ENCODE peak calls at places on chromosomes 12 and 14, in five cellular contexts. D is upper lobe of left lung, L is ovary, V is activated B cell treated with CpG ODN at 0.5 μM for 24 hours, T is lower leg skin. X is an unnamed sample.
A peak's percentile ranks its signal among the peaks of the same experiment; 100 is the strongest.

GRCh38 chr14:68677476-68677875 is 115.4 kb downstream of the ZFP36L1 start:
- DNase-seq in D (no peak), L (no peak), V (no peak), T (no peak), X (no peak)

GRCh38 chr12:95083471-95083870 is 10.1 kb upstream of the NR2C1 start:
- DNase-seq in D (no peak), L (no peak), V (no peak), T (no peak), X (no peak)

GRCh38 chr12:1474567-1475153 is 119.7 kb downstream of the FBXL14 start:
- DNase-seq in D (no peak), L (no peak), V (no peak), T (no peak), X (peak; percentile 37)

GRCh38 chr12:64009321-64010068 is 165.0 kb downstream of the SRGAP1 start:
- DNase-seq in D (no peak), L (no peak), V (no peak), T (no peak), X (no peak)

GRCh38 chr14:105007593-105008264 is 13.2 kb downstream of the CDCA4 start:
- DNase-seq in D (no peak), L (no peak), V (no peak), T (no peak), X (no peak)

GRCh38 chr12:176321-177181 is 37.4 kb downstream of the SLC6A12 start:
- DNase-seq in D (no peak), L (no peak), V (no peak), T (no peak), X (no peak)

GRCh38 chr12:129467749-129468148 is 436.1 kb downstream of the TMEM132D start:
- DNase-seq in D (no peak), L (no peak), V (no peak), T (peak; percentile 43), X (no peak)

GRCh38 chr14:104171029-104171697 is 32.8 kb downstream of the KIF26A start:
- DNase-seq in D (no peak), L (no peak), V (no peak), T (no peak), X (no peak)

GRCh38 chr12:3489057-3489456 is 1.9 kb upstream of the PRMT8 start:
- DNase-seq in D (no peak), L (no peak), V (no peak), T (no peak), X (no peak)

GRCh38 chr12:121289962-121290361 is 6.5 kb downstream of the CAMKK2 start:
- DNase-seq in D (no peak), L (no peak), V (no peak), T (no peak), X (no peak)

GRCh38 chr12:115964626-115965025 is 312.9 kb downstream of the MED13L start:
- DNase-seq in D (no peak), L (no peak), V (no peak), T (no peak), X (no peak)

GRCh38 chr12:108482717-108483212 is 32.3 kb upstream of the FICD start:
- DNase-seq in D (no peak), L (no peak), V (no peak), T (no peak), X (no peak)

GRCh38 chr12:62123721-62124203 is 136.4 kb upstream of the USP15 start:
- DNase-seq in D (no peak), L (peak; percentile 41), V (no peak), T (no peak), X (no peak)

GRCh38 chr12:128121424-128121823 is 145.5 kb upstream of the TMEM132C start:
- DNase-seq in D (no peak), L (no peak), V (no peak), T (no peak), X (no peak)

GRCh38 chr14:43003845-43004244 is 1397.2 kb downstream of the LRFN5 start:
- DNase-seq in D (no peak), L (no peak), V (no peak), T (no peak), X (no peak)

GRCh38 chr12:51419473-51420228 is 5.0 kb upstream of the SLC4A8 start:
- DNase-seq in D (no peak), L (no peak), V (no peak), T (no peak), X (no peak)

GRCh38 chr14:100857923-100858837 is 32.3 kb downstream of the MEG3 start:
- DNase-seq in D (no peak), L (no peak), V (no peak), T (no peak), X (no peak)

GRCh38 chr14:88025350-88025749 is 20.4 kb downstream of the GPR65 start:
- DNase-seq in D (no peak), L (no peak), V (no peak), T (peak; percentile 3), X (no peak)

GRCh38 chr12:111775205-111776193 is 8.8 kb downstream of the ALDH2 start:
- DNase-seq in D (no peak), L (peak; percentile 86), V (peak; percentile 75), T (peak; percentile 95), X (no peak)

GRCh38 chr12:78802593-78802992 is 62.0 kb upstream of the SYT1 start:
- DNase-seq in D (no peak), L (no peak), V (no peak), T (no peak), X (no peak)

GRCh38 chr12:97299867-97300266 is 162.7 kb upstream of the RMST start:
- DNase-seq in D (no peak), L (no peak), V (no peak), T (no peak), X (no peak)

GRCh38 chr14:44462372-44462771 is 44.7 kb downstream of the FSCB start:
- DNase-seq in D (no peak), L (no peak), V (no peak), T (no peak), X (no peak)

GRCh38 chr12:117707861-117708260 is 260.9 kb downstream of the KSR2 start:
- DNase-seq in D (no peak), L (no peak), V (no peak), T (peak; percentile 39), X (no peak)

GRCh38 chr14:24984846-24985589 is 64.9 kb downstream of the STXBP6 start:
- DNase-seq in D (no peak), L (no peak), V (no peak), T (no peak), X (peak; percentile 59)

GRCh38 chr14:44053422-44053821 is 453.7 kb downstream of the FSCB start:
- DNase-seq in D (no peak), L (no peak), V (no peak), T (no peak), X (no peak)

GRCh38 chr12:24839268-24839791 is 109.6 kb downstream of the BCAT1 start:
- DNase-seq in D (no peak), L (no peak), V (no peak), T (no peak), X (no peak)

GRCh38 chr14:44963775-44964380 is 1.9 kb downstream of the TOGARAM1 start:
- DNase-seq in D (no peak), L (no peak), V (no peak), T (no peak), X (no peak)

GRCh38 chr12:55830601-55831406 is 1.4 kb upstream of the DNAJC14 start:
- DNase-seq in D (peak; percentile 95), L (peak; percentile 92), V (no peak), T (peak; percentile 96), X (peak; percentile 60)

GRCh38 chr12:120262852-120263724 is 2.4 kb downstream of the PXN start:
- DNase-seq in D (peak; percentile 41), L (no peak), V (no peak), T (no peak), X (no peak)

DNA sequence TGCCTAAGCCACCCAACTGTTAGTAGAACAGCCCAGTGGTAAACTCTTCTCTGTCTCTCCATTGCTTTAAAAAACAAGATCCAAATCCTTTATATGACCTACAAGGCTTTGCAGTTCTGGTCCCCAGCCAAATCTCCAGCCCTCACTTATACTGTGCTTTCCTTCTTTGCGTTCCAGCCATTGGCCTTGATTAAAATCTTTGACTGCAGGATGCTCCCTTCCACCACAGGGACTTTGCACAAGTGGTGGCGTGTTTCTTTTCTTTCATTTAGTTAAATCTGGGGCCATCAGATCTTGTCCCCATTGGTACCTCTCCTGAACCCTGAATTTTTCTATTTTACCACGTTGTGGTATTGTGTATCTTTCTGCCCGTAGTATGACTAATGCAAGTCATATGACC is 183.7 kb downstream of the VRK1 start:
- DNase-seq in D (no peak), L (no peak), V (no peak), T (no peak), X (no peak)
- TF ChIP-seq CTCF in D (no peak), L (no peak), V (no peak), T (no peak), X (no peak)

DNA sequence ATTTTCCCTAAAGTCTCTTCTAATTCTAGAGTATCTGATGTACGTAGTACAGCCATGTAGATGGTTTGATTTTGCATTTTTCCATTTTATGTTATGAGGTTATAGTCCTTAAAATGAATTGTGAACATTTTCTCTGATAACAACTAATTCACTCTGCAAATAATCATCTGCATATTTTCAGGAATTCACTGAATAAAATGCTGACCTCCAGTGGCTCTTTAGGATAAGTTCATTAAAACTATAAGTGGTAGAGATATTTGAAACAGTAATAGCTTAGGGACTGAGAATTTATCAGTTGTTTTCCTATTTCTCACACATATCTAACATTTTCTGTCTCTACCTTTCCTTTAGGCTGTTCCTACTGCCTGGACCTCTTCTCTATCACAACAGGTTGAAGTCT is 4.4 kb downstream of the MSRB3 start:
- DNase-seq in D (no peak), L (no peak), V (no peak), T (no peak), X (no peak)
- TF ChIP-seq CTCF in D (no peak), L (no peak), V (no peak), T (no peak), X (no peak)

GRCh38 chr14:21985081-21985480 is 311.5 kb upstream of the OR4E1 start:
- DNase-seq in D (no peak), L (no peak), V (no peak), T (no peak), X (no peak)

GRCh38 chr14:21990116-21990515 is 316.5 kb upstream of the OR4E1 start:
- DNase-seq in D (no peak), L (no peak), V (no peak), T (no peak), X (no peak)

GRCh38 chr14:21989090-21989489 is 315.5 kb upstream of the OR4E1 start:
- DNase-seq in D (no peak), L (no peak), V (no peak), T (no peak), X (no peak)

GRCh38 chr14:21988413-21988812 is 314.8 kb upstream of the OR4E1 start:
- DNase-seq in D (no peak), L (no peak), V (no peak), T (no peak), X (no peak)

GRCh38 chr14:21987937-21988336 is 314.3 kb upstream of the OR4E1 start:
- DNase-seq in D (no peak), L (no peak), V (no peak), T (no peak), X (no peak)
- TF ChIP-seq CTCF in D (no peak), L (no peak), V (no peak), T (no peak), X (peak; percentile 41)

DNA sequence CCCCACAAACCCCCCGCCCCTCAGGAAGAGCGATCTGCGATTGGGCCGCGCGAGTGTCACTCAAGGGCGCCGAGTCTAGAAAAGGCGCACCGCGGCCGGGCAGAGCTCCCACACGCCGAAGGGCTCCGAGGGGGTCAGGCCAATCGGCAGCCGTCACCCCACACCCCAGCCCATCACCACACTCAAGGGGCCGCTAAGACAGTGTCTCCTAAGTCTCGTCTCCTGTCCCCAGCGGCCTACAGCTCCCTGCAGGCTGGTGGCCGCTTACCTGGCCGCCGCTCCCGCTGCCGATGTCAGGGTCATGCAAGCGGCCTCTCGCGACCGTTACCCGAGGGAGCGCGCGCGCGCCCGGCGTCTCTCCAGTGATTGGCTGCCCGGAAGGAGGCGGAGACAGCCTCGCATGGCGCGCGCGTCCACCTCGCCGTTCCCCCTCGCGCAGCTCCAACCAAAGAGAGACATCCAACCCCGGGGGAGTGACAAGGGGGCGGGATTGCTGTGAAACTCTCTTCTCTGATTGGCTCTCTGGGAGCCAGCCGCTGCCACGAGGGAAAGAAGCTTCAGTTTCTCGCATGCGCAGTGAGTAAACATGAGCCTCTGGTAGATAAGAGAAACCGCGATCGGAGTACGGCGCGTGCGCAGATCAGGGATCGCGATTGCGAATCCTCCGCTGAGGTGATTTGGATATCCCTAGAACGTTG is at the start of the genes MPHOSPH9 and MTRFR:
- DNase-seq in D (peak; percentile 99), L (peak; percentile 99), V (peak; percentile 96), T (peak; percentile 100), X (peak; percentile 96)
- TF ChIP-seq CTCF in D (no peak), L (no peak), V (no peak), T (no peak), X (no peak)